ENCODE peak calls at places on chromosomes 13 and 19, in four cellular contexts. G is ovary, P is IMR-90, M is uterus. D is an unnamed sample. For H3K4me1, the result is how much of the 10 kb centered on the place peaks cover.

GRCh38 chr13:66344770-66345367 is 885.3 kb downstream of the PCDH9 start:
- DNase-seq in M (no peak), P (no peak), G (no peak), D (no peak)

GRCh38 chr19:46725036-46725820 is 8.3 kb upstream of the PRKD2 start:
- DNase-seq in P (no peak), G (no peak), M (no peak), D (no peak)

GRCh38 chr19:13840751-13841338 is 36.1 kb upstream of the NANOS3 start:
- DNase-seq in M (no peak), P (no peak), G (no peak), D (no peak)

GRCh38 chr13:69737129-69737935 is 370.3 kb upstream of the ATXN8OS start:
- DNase-seq in P (no peak), M (no peak), G (no peak), D (no peak)

GRCh38 chr19:46297700-46298476 is 1.0 kb downstream of the HIF3A start:
- DNase-seq in M (peak), G (peak), P (no peak), D (peak)

GRCh38 chr13:50453238-50453637 is 390.3 kb downstream of the DLEU7 start:
- DNase-seq in M (no peak), P (peak), G (no peak), D (no peak)

GRCh38 chr19:12773571-12773970 is 1.8 kb downstream of the HOOK2 start:
- DNase-seq in G (no peak), M (no peak), P (peak), D (no peak)

GRCh38 chr19:13964776-13965175 is 12.5 kb downstream of the DCAF15 start:
- DNase-seq in G (no peak), M (no peak), P (peak), D (no peak)

GRCh38 chr13:28626266-28626665 is 32.7 kb upstream of the POMP start:
- DNase-seq in P (no peak), M (no peak), G (no peak), D (no peak)

GRCh38 chr19:46040952-46041500 is at the start of gene IGFL4:
- DNase-seq in P (no peak), M (no peak), G (no peak), D (no peak)

GRCh38 chr13:51589793-51590192 is 5.5 kb downstream of the WDFY2 start:
- DNase-seq in G (no peak), M (no peak), P (no peak), D (no peak)

GRCh38 chr19:47110521-47111080 is 3.0 kb downstream of the ZC3H4 start:
- DNase-seq in G (no peak), P (no peak), M (no peak), D (no peak)

GRCh38 chr19:7500811-7501450 is 12.1 kb upstream of the PEX11G start:
- DNase-seq in M (no peak), P (peak), G (no peak), D (peak)

GRCh38 chr13:79829880-79830279 is 348.9 kb downstream of the NDFIP2 start:
- DNase-seq in M (no peak), P (no peak), G (no peak), D (no peak)

GRCh38 chr19:40270362-40271089 is 14.6 kb downstream of the AKT2 start:
- DNase-seq in P (no peak), G (no peak), M (no peak), D (no peak)

GRCh38 chr13:69690999-69691398 is 416.6 kb upstream of the ATXN8OS start:
- DNase-seq in M (no peak), P (no peak), G (no peak), D (no peak)

GRCh38 chr19:47429140-47429793 is 9.9 kb upstream of the MEIS3 start:
- DNase-seq in G (no peak), M (no peak), P (no peak), D (no peak)

GRCh38 chr13:39840201-39840600 is 184.7 kb downstream of the COG6 start:
- DNase-seq in P (no peak), G (no peak), M (no peak), D (no peak)

GRCh38 chr19:50458396-50459066 is 17.8 kb upstream of the EMC10 start:
- DNase-seq in G (no peak), P (peak), M (no peak), D (no peak)

GRCh38 chr19:30669329-30670010 is 297.3 kb downstream of the ZNF536 start:
- DNase-seq in G (peak), M (peak), P (peak), D (peak)

GRCh38 chr13:53020764-53021332 is 7.8 kb upstream of the OLFM4 start:
- DNase-seq in M (no peak), G (no peak), P (no peak), D (no peak)

GRCh38 chr19:14337510-14337909 is 43.7 kb upstream of the ADGRE5 start:
- DNase-seq in G (no peak), M (no peak), P (no peak), D (peak)

GRCh38 chr13:28452755-28453154 is 42.2 kb downstream of the FLT1 start:
- DNase-seq in P (no peak), G (no peak), M (no peak), D (no peak)

GRCh38 chr19:7832781-7833180 is 2.8 kb downstream of the EVI5L start:
- DNase-seq in P (no peak), G (no peak), M (no peak), D (no peak)

GRCh38 chr13:52850396-52851152 is 2.1 kb upstream of the PCDH8 start:
- DNase-seq in M (peak), G (peak), P (peak), D (peak)

DNA sequence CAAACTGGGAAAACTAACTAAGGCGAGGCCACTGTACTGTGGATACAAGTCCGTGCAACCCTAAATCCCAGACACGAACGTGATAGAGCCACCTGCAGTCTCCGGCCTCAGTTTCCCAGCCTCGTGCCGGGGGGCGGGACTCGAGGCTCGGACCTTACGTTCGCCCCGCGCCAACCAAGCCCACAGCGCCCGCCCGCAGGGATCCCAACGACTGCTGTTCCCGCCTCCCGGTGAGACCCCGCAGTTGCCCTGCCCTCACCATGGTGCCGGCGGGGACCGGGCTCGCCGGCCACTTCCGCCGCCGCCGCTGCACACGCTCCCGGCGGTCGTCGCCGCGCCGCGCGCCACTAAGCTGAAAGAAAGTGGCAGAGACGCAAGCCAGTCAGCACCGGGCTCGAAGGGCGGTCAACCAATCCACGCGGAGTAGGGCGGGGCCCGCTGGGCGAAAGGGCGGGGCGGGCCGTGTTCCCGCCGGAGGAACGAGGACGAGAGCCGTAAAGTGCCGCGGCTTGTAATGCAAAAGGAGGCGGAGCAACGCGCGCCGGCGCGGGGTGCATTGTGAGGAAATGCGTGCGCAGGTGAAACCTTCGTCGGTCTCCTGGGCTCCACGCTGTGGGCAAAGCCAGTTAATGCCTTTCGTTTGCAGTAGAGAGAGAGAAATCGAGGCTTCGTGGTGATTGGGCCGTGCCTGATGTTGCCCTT is at the start of gene LSM4:
- DNase-seq in M (peak), G (peak), P (peak), D (peak)
- TF ChIP-seq POLR2A in M (peak), G (peak), P (peak), D (peak)

DNA sequence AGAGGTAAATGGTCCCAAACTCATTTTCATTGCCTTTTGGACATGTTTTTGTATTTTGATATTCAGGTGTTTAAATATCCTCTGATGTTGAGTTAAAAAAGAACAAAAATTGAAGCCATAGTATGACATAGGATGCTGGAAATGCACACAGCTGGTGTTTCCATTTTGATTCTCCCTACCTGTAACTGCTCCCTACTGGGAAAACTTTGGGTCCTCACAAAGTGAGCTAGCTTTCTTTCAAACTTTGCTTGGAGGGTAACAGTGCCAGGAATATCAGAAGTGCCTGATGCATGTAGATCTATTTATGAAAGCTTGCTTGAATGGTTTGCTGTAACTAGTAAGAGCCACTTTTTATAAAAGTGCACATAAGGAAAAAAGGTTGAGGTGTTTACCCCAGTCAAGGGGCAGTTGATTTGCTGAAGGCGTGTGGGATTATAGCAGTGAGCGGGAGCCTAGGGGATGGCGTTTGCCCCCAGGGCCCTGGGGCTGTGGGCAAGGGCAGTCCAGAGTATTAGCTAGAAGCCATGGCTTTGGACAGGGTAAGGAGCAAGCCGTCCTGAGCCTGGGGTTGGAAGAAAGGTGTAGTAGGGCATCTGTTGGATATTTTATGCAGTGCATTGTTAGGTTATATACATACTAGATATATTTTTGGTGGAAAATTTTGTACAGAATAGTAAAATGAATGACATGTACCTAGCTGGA is 4.3 kb downstream of the RPS9 start:
- DNase-seq in P (no peak), G (no peak), M (no peak), D (no peak)
- H3K4me3 ChIP-seq in P (no peak), G (no peak), M (no peak), D (no peak)

DNA sequence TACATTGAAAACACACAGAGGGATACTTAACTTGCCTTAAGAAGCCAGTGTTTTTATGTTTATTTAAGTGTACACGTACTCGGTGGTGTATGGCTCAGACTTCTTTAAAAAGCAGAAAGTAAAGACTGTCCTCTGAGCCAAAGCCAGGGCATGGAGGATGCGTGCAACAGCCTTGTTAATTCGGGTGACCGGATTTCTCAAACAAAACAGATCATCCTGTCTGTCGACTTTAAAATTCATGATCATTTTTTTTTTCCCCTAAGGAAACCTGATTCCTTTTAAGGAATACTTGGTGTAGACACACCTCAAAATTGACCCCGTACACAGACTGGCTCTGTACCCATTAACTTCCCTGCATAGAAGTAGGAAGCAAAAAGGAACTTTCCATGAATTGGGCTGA is 124.7 kb upstream of the RNF113B start:
- DNase-seq in P (peak), G (no peak), M (no peak), D (no peak)
- H3K4me1 ChIP-seq in P (under half), G (under half), M (under half), D (under half)

DNA sequence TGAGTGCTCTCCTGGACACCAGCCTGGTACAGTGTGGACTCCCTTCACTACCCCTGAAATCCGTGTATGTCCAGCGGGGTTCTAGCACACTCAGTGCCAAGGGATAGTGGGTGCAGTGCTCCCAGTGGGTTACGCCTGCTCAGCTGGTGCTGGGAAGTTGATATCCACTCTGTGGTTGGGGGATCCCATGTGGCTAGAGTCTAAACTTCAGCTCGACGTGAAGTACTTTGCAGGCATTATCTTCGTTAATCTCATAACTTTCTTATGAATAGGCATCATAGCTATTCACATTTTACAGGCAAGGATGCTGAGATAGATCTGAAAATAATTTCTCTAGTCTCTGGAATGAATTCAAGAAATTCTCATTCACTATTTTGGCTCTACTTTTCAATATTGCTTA is 433.2 kb upstream of the HTR2A start:
- DNase-seq in G (no peak), P (no peak), M (no peak), D (no peak)
- TF ChIP-seq POLR2A in G (no peak), P (no peak), M (no peak), D (no peak)

GRCh38 chr13:26560456-26560855 is 3.0 kb downstream of the WASF3 start:
- DNase-seq in P (no peak), M (no peak), G (no peak), D (no peak)

GRCh38 chr13:26557051-26557392 is 461 bp upstream of the WASF3 start:
- DNase-seq in G (no peak), P (no peak), M (no peak), D (no peak)

GRCh38 chr13:26558074-26558805 is 757 bp downstream of the WASF3 start:
- DNase-seq in G (peak), P (peak), M (peak), D (peak)

GRCh38 chr13:26557393-26558073 is at the start of gene WASF3:
- DNase-seq in G (peak), M (peak), P (peak), D (peak)

DNA sequence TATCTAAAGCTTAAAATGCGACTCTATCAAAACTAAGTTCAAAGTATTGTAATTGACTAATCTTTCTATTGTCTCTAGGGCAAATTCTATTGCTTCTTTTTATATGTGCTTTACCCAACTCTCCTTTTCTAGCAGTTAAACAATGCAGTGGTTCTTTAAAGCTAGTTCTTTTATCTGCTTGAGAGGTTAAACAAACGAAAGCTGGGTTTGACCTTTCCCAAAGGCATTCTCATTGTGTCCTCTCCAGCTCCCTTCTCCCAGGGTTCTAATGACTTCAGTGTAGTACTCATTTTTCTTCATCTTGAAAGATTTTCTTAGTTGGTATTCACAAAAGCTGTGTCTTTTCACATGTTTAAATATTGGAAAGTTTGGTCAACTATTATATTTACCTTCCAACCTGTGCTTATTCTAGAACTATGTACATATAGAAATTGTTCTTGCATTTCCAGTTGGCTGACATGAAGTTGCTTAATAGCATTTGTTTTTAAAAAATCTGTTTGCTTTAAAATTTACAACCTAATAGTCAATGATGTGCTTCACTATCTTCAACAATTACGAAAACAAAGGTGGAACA is 1.5 kb downstream of the WASF3 start:
- DNase-seq in M (no peak), P (no peak), G (no peak), D (no peak)
- H3K4me3 ChIP-seq in M (peak), P (peak), G (peak), D (no peak)

GRCh38 chr13:94312511-94313191 is 166.8 kb downstream of the DCT start:
- DNase-seq in M (no peak), G (no peak), P (no peak), D (no peak)

GRCh38 chr13:94309997-94310842 is 169.3 kb downstream of the DCT start:
- DNase-seq in P (peak), G (no peak), M (no peak), D (no peak)

GRCh38 chr13:94311893-94312292 is 167.6 kb downstream of the DCT start:
- DNase-seq in P (peak), M (no peak), G (no peak), D (no peak)

GRCh38 chr13:94315188-94315587 is 164.3 kb downstream of the DCT start:
- DNase-seq in P (no peak), G (no peak), M (no peak), D (no peak)

DNA sequence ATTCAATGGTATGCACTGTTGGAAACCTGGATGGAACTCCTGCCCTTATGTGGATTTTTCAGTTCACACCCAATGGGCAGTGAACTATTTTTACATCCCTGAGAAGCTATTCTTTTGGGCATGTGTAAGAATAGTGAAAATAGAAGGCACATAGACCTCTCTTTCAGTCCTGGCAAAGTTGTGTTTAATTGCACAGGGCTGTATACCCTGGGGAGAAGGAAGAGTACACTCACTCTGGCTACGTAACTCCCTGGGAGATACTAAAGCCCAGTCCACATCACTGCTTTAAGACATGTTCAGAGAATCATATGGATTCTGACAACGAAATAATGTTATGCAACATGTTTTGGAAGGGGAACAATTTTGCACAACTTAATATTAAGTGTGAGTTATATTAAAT is 166.2 kb downstream of the DCT start:
- DNase-seq in M (no peak), G (no peak), P (no peak), D (no peak)
- H3K4me1 ChIP-seq in M (under half), G (under half), P (under half), D (under half)

DNA sequence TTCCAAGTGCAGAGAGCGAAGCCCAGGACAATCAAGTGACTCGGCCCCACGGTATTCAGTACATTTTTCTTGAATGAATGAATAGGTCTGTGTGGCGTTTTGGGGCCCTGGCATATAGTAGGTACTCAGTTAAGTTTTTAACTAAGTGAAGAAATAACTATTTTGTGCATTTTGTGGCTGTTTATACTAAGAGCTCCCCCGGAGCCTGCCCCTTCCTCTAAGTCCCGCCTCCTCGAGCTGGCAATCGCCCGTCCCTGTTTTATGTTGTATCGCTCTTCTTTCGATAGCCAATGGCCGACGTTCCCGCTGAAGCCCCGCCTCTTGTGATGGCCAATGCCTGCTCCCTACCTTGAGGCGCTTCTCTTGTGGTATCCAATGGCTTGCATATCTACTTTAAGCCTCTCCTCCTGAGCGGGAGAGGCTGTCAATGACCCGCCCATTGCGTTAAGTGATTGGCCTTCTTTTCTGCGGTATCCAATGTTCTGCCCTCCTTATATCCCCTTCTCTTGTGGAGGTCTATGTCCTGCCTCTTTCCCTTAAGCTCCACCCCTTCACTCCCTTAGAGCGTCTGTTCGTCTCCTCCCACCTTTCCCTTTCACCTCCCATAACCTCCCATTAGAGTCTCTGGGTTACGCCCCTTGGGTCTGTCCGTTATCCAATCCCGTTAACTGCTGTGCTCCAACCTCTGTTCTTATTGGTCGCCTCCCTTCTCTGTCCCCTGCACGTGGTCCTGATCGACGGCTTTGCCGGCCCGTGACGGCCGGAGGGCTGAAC is 510 bp upstream of the HDGFL2 start:
- DNase-seq in P (peak), G (peak), M (peak), D (peak)
- TF ChIP-seq POLR2A in P (peak), G (no peak), M (peak), D (peak)

GRCh38 chr19:21566073-21566472 is 60.7 kb downstream of the ZNF429 start:
- DNase-seq in M (no peak), G (no peak), P (no peak), D (no peak)
- H3K4me3 ChIP-seq in M (no peak), G (no peak), P (no peak), D (no peak)

D was measured in testis.